ENCODE peak calls at places on chromosomes 5 and 9, in seven cellular contexts. One of them, this sample, is unnamed. For H3K36me3, the result is how much of the 10 kb centered on the place peaks cover.

GRCh38 chr5:68528877-68529276 is 313.3 kb downstream of the PIK3R1 start:
- DNase-seq in stomach: no peak
- DNase-seq in GM23248: peak
- DNase-seq in mammary epithelial cell: no peak
- DNase-seq in keratinocyte: no peak
- DNase-seq in thoracic aorta: no peak
- DNase-seq in CD4-positive, CD25-positive, alpha-beta regulatory T cell: no peak
- DNase-seq in this sample: no peak

GRCh38 chr5:124661317-124662141 is 84.9 kb downstream of the ZNF608 start:
- DNase-seq in stomach: peak
- DNase-seq in thoracic aorta: no peak
- DNase-seq in CD4-positive, CD25-positive, alpha-beta regulatory T cell: no peak
- DNase-seq in keratinocyte: no peak
- DNase-seq in mammary epithelial cell: peak
- DNase-seq in GM23248: peak
- DNase-seq in this sample: no peak

GRCh38 chr5:42230839-42231238 is 192.4 kb upstream of the GHR start:
- DNase-seq in mammary epithelial cell: no peak
- DNase-seq in keratinocyte: no peak
- DNase-seq in CD4-positive, CD25-positive, alpha-beta regulatory T cell: no peak
- DNase-seq in thoracic aorta: no peak
- DNase-seq in stomach: no peak
- DNase-seq in GM23248: no peak
- DNase-seq in this sample: no peak

GRCh38 chr5:137564475-137564961 is 65.4 kb upstream of the SPOCK1 start:
- DNase-seq in keratinocyte: no peak
- DNase-seq in mammary epithelial cell: peak
- DNase-seq in stomach: no peak
- DNase-seq in thoracic aorta: no peak
- DNase-seq in GM23248: peak
- DNase-seq in CD4-positive, CD25-positive, alpha-beta regulatory T cell: no peak
- DNase-seq in this sample: no peak

GRCh38 chr5:132267931-132268501 is 10.5 kb downstream of the PDLIM4 start:
- DNase-seq in thoracic aorta: no peak
- DNase-seq in CD4-positive, CD25-positive, alpha-beta regulatory T cell: no peak
- DNase-seq in GM23248: no peak
- DNase-seq in mammary epithelial cell: no peak
- DNase-seq in stomach: no peak
- DNase-seq in keratinocyte: no peak
- DNase-seq in this sample: no peak

GRCh38 chr9:123929177-123929869 is 603 bp downstream of the DENND1A start:
- DNase-seq in mammary epithelial cell: no peak
- DNase-seq in GM23248: no peak
- DNase-seq in stomach: no peak
- DNase-seq in keratinocyte: no peak
- DNase-seq in thoracic aorta: no peak
- DNase-seq in CD4-positive, CD25-positive, alpha-beta regulatory T cell: peak
- DNase-seq in this sample: peak

GRCh38 chr9:122016789-122017188 is 76.3 kb downstream of the TTLL11 start:
- DNase-seq in stomach: no peak
- DNase-seq in thoracic aorta: no peak
- DNase-seq in GM23248: no peak
- DNase-seq in CD4-positive, CD25-positive, alpha-beta regulatory T cell: no peak
- DNase-seq in mammary epithelial cell: no peak
- DNase-seq in keratinocyte: no peak
- DNase-seq in this sample: no peak

GRCh38 chr9:93035106-93035660 is 23.3 kb upstream of the SUSD3 start:
- DNase-seq in CD4-positive, CD25-positive, alpha-beta regulatory T cell: no peak
- DNase-seq in mammary epithelial cell: no peak
- DNase-seq in keratinocyte: no peak
- DNase-seq in stomach: no peak
- DNase-seq in thoracic aorta: no peak
- DNase-seq in GM23248: no peak
- DNase-seq in this sample: no peak

GRCh38 chr5:6712136-6712581 is 1.1 kb upstream of the TENT4A start:
- DNase-seq in stomach: peak
- DNase-seq in GM23248: peak
- DNase-seq in CD4-positive, CD25-positive, alpha-beta regulatory T cell: peak
- DNase-seq in mammary epithelial cell: peak
- DNase-seq in thoracic aorta: peak
- DNase-seq in keratinocyte: no peak
- DNase-seq in this sample: peak

DNA sequence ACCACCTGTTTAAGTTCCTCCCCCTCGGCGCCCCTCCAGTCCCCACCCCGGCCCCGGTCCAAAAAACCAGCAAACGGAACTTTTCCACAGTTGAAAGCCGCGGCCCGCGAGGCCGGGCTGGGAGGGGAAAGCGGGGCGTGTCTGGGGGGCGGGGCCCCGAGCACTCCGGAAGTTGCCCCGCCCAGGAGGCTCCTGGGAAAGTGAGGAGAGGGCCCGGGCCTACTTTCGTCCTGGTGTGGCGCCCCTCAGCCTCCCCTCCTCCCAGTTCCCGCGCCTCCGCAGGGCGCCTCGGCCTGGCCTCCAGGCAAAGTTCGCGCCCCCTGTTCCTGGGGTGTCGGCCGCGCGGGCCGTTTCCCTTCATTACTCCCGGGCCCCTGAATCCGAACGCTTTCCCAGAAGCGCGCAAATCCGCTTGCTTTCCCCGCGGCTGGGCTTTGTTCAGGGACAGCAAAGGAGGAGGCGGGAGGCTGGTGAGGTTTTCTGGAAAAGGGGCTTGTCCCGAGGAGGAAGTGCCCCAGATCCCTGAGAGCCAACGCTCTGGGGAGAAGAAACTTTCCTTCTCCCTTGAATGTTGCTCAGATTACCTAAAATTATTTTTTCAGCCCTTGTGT is 4.4 kb upstream of the DMRT3 start:
- DNase-seq in stomach: no peak
- DNase-seq in mammary epithelial cell: no peak
- DNase-seq in GM23248: no peak
- DNase-seq in thoracic aorta: no peak
- DNase-seq in CD4-positive, CD25-positive, alpha-beta regulatory T cell: no peak
- DNase-seq in keratinocyte: no peak
- DNase-seq in this sample: no peak
- H3K4me3 ChIP-seq in stomach: peak
- H3K4me3 ChIP-seq in mammary epithelial cell: no peak
- H3K4me3 ChIP-seq in GM23248: peak
- H3K4me3 ChIP-seq in thoracic aorta: peak
- H3K4me3 ChIP-seq in CD4-positive, CD25-positive, alpha-beta regulatory T cell: no peak
- H3K4me3 ChIP-seq in keratinocyte: no peak
- H3K4me3 ChIP-seq in this sample: no peak

DNA sequence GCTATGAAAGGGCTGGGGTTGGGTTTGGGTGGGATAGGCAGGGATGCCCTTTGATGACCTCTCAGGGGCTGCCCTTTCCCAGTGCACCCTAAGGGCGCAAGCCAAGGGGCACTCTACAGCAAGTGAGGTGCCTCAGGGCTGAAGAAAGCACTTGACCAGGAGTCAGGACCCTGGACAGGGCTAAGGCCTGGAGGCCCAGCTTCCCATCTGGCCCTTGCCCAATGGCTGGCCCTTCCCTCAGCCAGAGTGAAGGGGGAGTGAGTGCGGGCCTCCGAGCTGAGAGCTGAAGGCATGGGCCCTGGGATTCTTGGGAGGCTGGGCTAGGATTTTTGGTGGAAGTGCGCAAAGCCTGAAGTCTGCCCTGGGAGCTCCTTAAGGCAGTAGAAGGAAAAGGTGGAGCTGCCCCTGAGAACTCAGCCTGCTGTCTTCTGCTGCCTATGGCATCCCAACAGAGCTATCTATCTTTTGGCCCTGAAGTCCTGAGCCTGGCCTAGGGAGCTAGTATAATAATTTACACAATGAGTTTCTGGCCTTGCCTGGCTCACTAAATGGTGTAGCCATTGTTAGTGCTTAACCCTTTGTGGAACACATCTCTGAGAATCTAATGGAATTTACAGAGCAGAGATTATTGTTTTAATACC is 16.4 kb downstream of the JADE2 start:
- DNase-seq in stomach: peak
- DNase-seq in mammary epithelial cell: no peak
- DNase-seq in keratinocyte: no peak
- DNase-seq in CD4-positive, CD25-positive, alpha-beta regulatory T cell: no peak
- DNase-seq in GM23248: peak
- DNase-seq in thoracic aorta: no peak
- DNase-seq in this sample: peak
- H3K36me3 ChIP-seq in stomach: half or more
- H3K36me3 ChIP-seq in mammary epithelial cell: under half
- H3K36me3 ChIP-seq in keratinocyte: under half
- H3K36me3 ChIP-seq in CD4-positive, CD25-positive, alpha-beta regulatory T cell: half or more
- H3K36me3 ChIP-seq in GM23248: under half
- H3K36me3 ChIP-seq in thoracic aorta: under half
- H3K36me3 ChIP-seq in this sample: half or more

GRCh38 chr9:22158275-22158674 is 149.2 kb upstream of the CDKN2B start:
- DNase-seq in mammary epithelial cell: peak
- DNase-seq in GM23248: no peak
- DNase-seq in CD4-positive, CD25-positive, alpha-beta regulatory T cell: no peak
- DNase-seq in thoracic aorta: no peak
- DNase-seq in keratinocyte: no peak
- DNase-seq in stomach: no peak
- DNase-seq in this sample: no peak

GRCh38 chr9:22157831-22158230 is 148.7 kb upstream of the CDKN2B start:
- DNase-seq in keratinocyte: no peak
- DNase-seq in stomach: no peak
- DNase-seq in thoracic aorta: no peak
- DNase-seq in mammary epithelial cell: no peak
- DNase-seq in CD4-positive, CD25-positive, alpha-beta regulatory T cell: no peak
- DNase-seq in GM23248: no peak
- DNase-seq in this sample: no peak

GRCh38 chr9:22160235-22160634 is 151.1 kb upstream of the CDKN2B start:
- DNase-seq in stomach: no peak
- DNase-seq in mammary epithelial cell: no peak
- DNase-seq in GM23248: peak
- DNase-seq in keratinocyte: no peak
- DNase-seq in CD4-positive, CD25-positive, alpha-beta regulatory T cell: no peak
- DNase-seq in thoracic aorta: no peak
- DNase-seq in this sample: no peak

GRCh38 chr9:22158983-22159382 is 149.9 kb upstream of the CDKN2B start:
- DNase-seq in GM23248: peak
- DNase-seq in thoracic aorta: no peak
- DNase-seq in keratinocyte: no peak
- DNase-seq in CD4-positive, CD25-positive, alpha-beta regulatory T cell: no peak
- DNase-seq in mammary epithelial cell: no peak
- DNase-seq in stomach: peak
- DNase-seq in this sample: no peak

GRCh38 chr9:22159590-22159989 is 150.5 kb upstream of the CDKN2B start:
- DNase-seq in stomach: no peak
- DNase-seq in mammary epithelial cell: no peak
- DNase-seq in GM23248: no peak
- DNase-seq in keratinocyte: no peak
- DNase-seq in CD4-positive, CD25-positive, alpha-beta regulatory T cell: no peak
- DNase-seq in thoracic aorta: no peak
- DNase-seq in this sample: no peak
- H3K27ac ChIP-seq in stomach: no peak
- H3K27ac ChIP-seq in mammary epithelial cell: no peak
- H3K27ac ChIP-seq in GM23248: peak
- H3K27ac ChIP-seq in keratinocyte: peak
- H3K27ac ChIP-seq in CD4-positive, CD25-positive, alpha-beta regulatory T cell: no peak
- H3K27ac ChIP-seq in thoracic aorta: no peak
- H3K27ac ChIP-seq in this sample: no peak

GRCh38 chr9:129570450-129571297 is 50.2 kb downstream of the C9orf50 start:
- DNase-seq in keratinocyte: peak
- DNase-seq in GM23248: peak
- DNase-seq in mammary epithelial cell: peak
- DNase-seq in thoracic aorta: peak
- DNase-seq in CD4-positive, CD25-positive, alpha-beta regulatory T cell: no peak
- DNase-seq in stomach: peak
- DNase-seq in this sample: no peak

GRCh38 chr9:129567842-129568559 is 52.9 kb downstream of the C9orf50 start:
- DNase-seq in GM23248: peak
- DNase-seq in CD4-positive, CD25-positive, alpha-beta regulatory T cell: no peak
- DNase-seq in stomach: peak
- DNase-seq in keratinocyte: no peak
- DNase-seq in mammary epithelial cell: no peak
- DNase-seq in thoracic aorta: no peak
- DNase-seq in this sample: no peak

GRCh38 chr9:129571298-129572051 is 49.4 kb downstream of the C9orf50 start:
- DNase-seq in keratinocyte: no peak
- DNase-seq in GM23248: peak
- DNase-seq in mammary epithelial cell: no peak
- DNase-seq in CD4-positive, CD25-positive, alpha-beta regulatory T cell: no peak
- DNase-seq in stomach: no peak
- DNase-seq in thoracic aorta: no peak
- DNase-seq in this sample: no peak

GRCh38 chr9:129568560-129569505 is 52.1 kb downstream of the C9orf50 start:
- DNase-seq in thoracic aorta: no peak
- DNase-seq in CD4-positive, CD25-positive, alpha-beta regulatory T cell: no peak
- DNase-seq in mammary epithelial cell: no peak
- DNase-seq in stomach: peak
- DNase-seq in keratinocyte: no peak
- DNase-seq in GM23248: peak
- DNase-seq in this sample: no peak

DNA sequence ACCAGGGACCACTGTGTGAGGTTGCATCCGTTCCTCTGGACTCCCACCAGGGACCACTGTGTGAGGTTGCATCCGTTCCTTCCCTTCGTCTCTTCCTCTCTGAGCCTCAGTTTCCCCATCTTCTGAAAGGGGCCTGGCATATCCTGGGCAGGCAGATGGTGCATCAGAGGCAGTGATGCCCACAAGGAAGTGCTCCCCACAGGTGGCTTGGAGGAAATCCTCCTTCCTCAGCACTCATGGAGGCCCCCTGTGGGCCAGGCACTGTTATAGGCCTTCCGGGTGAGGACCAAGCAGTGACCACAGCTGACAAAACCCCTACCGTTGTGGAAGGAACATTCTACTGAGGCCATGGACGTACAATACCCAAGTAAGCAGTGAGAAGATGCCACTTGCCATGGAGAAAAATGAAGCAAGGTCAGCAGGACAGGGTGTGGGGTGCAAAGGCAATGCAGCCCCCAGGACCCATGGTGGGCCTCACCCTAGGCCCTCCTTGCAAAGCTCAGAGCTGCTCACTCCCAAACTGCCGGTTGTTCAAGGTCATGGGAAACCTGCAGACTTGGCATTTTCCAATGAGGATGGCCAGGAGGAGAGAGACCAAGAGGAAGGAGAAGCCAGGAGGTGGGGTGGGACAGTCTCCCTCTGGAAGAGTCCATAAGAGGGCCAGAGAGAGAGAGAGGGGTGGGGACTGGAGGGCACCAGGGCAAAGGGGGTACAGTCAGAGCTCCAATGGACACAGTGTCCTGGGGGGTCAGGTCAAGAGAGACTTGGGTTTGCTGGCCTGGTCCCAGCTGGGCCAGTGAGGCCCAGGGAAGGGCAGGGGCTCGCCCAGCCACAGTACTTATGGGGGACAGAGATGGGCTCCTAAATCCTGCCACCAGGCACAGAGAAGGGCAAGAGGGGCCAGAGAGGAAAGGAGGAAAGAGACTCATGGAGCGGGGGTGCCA is 51.1 kb downstream of the C9orf50 start:
- DNase-seq in thoracic aorta: no peak
- DNase-seq in CD4-positive, CD25-positive, alpha-beta regulatory T cell: no peak
- DNase-seq in mammary epithelial cell: no peak
- DNase-seq in GM23248: peak
- DNase-seq in stomach: peak
- DNase-seq in keratinocyte: no peak
- DNase-seq in this sample: no peak
- H3K4me3 ChIP-seq in thoracic aorta: peak
- H3K4me3 ChIP-seq in CD4-positive, CD25-positive, alpha-beta regulatory T cell: no peak
- H3K4me3 ChIP-seq in mammary epithelial cell: no peak
- H3K4me3 ChIP-seq in GM23248: no peak
- H3K4me3 ChIP-seq in stomach: no peak
- H3K4me3 ChIP-seq in keratinocyte: no peak
- H3K4me3 ChIP-seq in this sample: no peak